ENCODE peak calls at places on chromosomes 4 and X, in four cellular contexts. C, S, R and B are unnamed samples.

GRCh38 chrX:65745427-65745826 is 78.0 kb downstream of the MSN start:
- DNase-seq in C (no peak), S (no peak), R (no peak), B (no peak)

GRCh38 chrX:13123247-13123856 is 78.9 kb upstream of the FAM9C start:
- DNase-seq in C (no peak), S (no peak), R (peak; percentile 6), B (no peak)

GRCh38 chrX:106168107-106168506 is at the start of gene PWWP3B:
- DNase-seq in C (no peak), S (peak; percentile 62), R (peak; percentile 45), B (peak; percentile 26)

GRCh38 chr4:156475322-156475721 is 496.3 kb downstream of the PDGFC start:
- DNase-seq in C (no peak), S (no peak), R (peak; percentile 73), B (no peak)

GRCh38 chr4:2008921-2009650 is at the start of gene NELFA:
- DNase-seq in C (peak; percentile 97), S (peak; percentile 96), R (peak; percentile 93), B (peak; percentile 98)

GRCh38 chr4:175373031-175373430 is 439.0 kb downstream of the GPM6A start:
- DNase-seq in C (no peak), S (no peak), R (no peak), B (no peak)

GRCh38 chr4:181952478-181952877 is 290.7 kb upstream of the TENM3 start:
- DNase-seq in C (no peak), S (no peak), R (peak; percentile 72), B (no peak)

GRCh38 chr4:4990857-4991540 is 28.3 kb downstream of the CYTL1 start:
- DNase-seq in C (no peak), S (no peak), R (peak; percentile 91), B (no peak)

GRCh38 chr4:86935499-86935832 is 655 bp downstream of the AFF1 start:
- DNase-seq in C (no peak), S (no peak), R (no peak), B (peak; percentile 14)

GRCh38 chr4:183905081-183905592 is at the start of gene STOX2:
- DNase-seq in C (peak; percentile 75), S (peak; percentile 84), R (peak; percentile 71), B (peak; percentile 78)

GRCh38 chr4:149164282-149164681 is 651.4 kb downstream of the IQCM start:
- DNase-seq in C (peak; percentile 50), S (peak; percentile 52), R (peak; percentile 29), B (peak; percentile 72)

GRCh38 chr4:171639540-171639939 is 173.7 kb upstream of the GALNTL6 start:
- DNase-seq in C (no peak), S (no peak), R (no peak), B (no peak)

GRCh38 chrX:21757960-21758359 is at the start of gene SMPX:
- DNase-seq in C (no peak), S (no peak), R (no peak), B (no peak)

GRCh38 chr4:153522800-153523089 is 56.6 kb downstream of the TMEM131L start:
- DNase-seq in C (no peak), S (no peak), R (no peak), B (no peak)

GRCh38 chr4:183478123-183478522 is 26.7 kb upstream of the ING2 start:
- DNase-seq in C (no peak), S (no peak), R (no peak), B (no peak)

GRCh38 chr4:6420036-6420435 is 52.4 kb downstream of the PPP2R2C start:
- DNase-seq in C (no peak), S (no peak), R (no peak), B (no peak)

GRCh38 chr4:57034571-57034970 is 55.9 kb downstream of the POLR2B start:
- DNase-seq in C (no peak), S (no peak), R (no peak), B (no peak)

GRCh38 chr4:87299898-87300297 is 22.8 kb downstream of the HSD17B13 start:
- DNase-seq in C (no peak), S (no peak), R (no peak), B (no peak)

GRCh38 chr4:11505225-11505971 is 76.7 kb upstream of the HS3ST1 start:
- DNase-seq in C (no peak), S (no peak), R (no peak), B (no peak)

GRCh38 chr4:98625399-98625798 is 33.0 kb downstream of the TSPAN5 start:
- DNase-seq in C (no peak), S (no peak), R (no peak), B (no peak)

GRCh38 chrX:2652106-2652505 is 39.0 kb upstream of the CD99 start:
- DNase-seq in C (peak; percentile 63), S (peak; percentile 58), R (no peak), B (no peak)

DNA sequence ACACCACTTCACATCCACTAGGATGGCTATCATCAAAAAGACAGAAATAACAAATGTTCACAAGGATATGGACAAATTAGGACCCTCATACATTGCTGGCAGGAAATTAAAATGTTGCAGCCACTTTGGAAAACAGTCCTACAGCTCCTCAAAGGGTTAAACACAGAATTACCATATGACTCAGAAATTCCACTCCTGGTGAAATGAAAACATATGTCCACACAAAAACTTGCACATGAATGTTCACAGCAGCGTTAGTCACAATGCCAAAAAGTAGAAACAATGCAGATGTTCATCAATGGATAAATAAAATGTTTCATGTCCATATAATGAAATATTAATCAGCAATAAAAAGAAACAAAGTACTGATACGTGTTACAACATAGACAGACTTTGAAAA is 15.1 kb downstream of the S100G start:
- DNase-seq in C (no peak), S (no peak), R (peak; percentile 60), B (no peak)
- H3K14ac ChIP-seq in C (no peak overlapping the region), S (no peak overlapping the region), R (no peak overlapping the region), B (no peak overlapping the region)

GRCh38 chrX:120559799-120560198 is 963 bp downstream of the CUL4B start:
- DNase-seq in C (no peak), S (no peak), R (no peak), B (no peak)
- H3K14ac ChIP-seq in C (no peak overlapping the region), S (no peak overlapping the region), R (no peak overlapping the region), B (no peak overlapping the region)

DNA sequence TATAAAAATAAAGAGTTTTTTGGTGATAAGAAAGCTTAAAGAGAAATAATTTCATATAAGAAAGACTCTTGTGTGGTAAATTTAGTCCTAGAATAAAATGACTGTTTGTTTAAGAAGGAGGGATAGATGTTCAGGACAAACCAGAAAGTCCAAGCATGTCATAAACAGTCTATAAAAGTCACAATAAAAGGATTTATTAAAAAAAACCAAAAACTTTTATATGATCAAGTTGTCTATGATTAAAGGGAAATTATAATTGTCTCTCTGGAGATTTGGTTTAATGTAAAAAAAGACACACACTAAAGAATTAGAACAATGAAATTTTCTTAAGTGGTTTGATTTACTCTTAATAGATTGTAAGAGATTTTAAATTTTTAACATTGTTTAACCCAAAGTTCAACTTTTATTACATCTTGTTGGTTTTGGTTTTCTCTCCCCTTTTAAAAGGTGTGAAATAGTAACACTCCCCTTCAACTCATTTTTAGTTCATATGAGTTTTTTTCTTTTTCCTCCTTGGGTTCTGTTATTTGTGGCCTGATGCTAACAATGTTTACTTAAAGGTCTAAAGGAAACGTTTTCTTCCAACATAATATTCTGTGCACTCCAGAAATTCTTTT is 89.7 kb downstream of the PDHA2 start:
- DNase-seq in C (no peak), S (no peak), R (peak; percentile 7), B (peak; percentile 11)
- H3K14ac ChIP-seq in C (no peak overlapping the region), S (no peak overlapping the region), R (no peak overlapping the region), B (no peak overlapping the region)

GRCh38 chr4:26288308-26288982 is 32.4 kb upstream of the RBPJ start:
- DNase-seq in C (no peak), S (no peak), R (peak; percentile 87), B (no peak)

GRCh38 chr4:26281876-26282275 is 38.9 kb upstream of the RBPJ start:
- DNase-seq in C (no peak), S (no peak), R (peak; percentile 74), B (no peak)

GRCh38 chr4:26285272-26285671 is 35.5 kb upstream of the RBPJ start:
- DNase-seq in C (no peak), S (no peak), R (no peak), B (no peak)

GRCh38 chr4:26287748-26288147 is 33.1 kb upstream of the RBPJ start:
- DNase-seq in C (no peak), S (no peak), R (no peak), B (no peak)

DNA sequence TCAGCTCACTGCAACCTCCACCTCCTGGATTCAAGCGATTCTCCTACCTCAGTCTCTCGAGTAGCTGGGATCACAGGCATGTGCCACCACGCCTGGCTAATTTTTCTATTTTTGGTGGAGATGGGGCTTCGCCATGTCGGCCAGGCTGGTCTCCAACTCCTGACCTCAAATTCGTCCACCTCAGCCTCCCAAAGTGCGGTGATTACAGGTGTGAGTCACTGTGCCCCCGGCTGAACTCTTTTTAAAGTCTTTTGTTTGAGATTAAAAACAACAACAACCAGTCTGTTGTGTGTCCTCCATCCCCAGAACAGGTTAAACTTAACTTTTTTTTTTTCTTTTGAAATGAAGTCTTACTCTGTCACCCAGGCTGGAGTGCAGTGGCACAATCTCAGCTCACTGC is 36.3 kb upstream of the RBPJ start:
- DNase-seq in C (no peak), S (no peak), R (no peak), B (no peak)
- H3K14ac ChIP-seq in C (no peak overlapping the region), S (no peak overlapping the region), R (no peak overlapping the region), B (no peak overlapping the region)

GRCh38 chr4:123701046-123701445 is 304.5 kb downstream of the SPRY1 start:
- DNase-seq in C (no peak), S (no peak), R (no peak), B (no peak)

GRCh38 chr4:123699823-123700822 is 303.5 kb downstream of the SPRY1 start:
- DNase-seq in C (no peak), S (no peak), R (peak; percentile 88), B (no peak)

DNA sequence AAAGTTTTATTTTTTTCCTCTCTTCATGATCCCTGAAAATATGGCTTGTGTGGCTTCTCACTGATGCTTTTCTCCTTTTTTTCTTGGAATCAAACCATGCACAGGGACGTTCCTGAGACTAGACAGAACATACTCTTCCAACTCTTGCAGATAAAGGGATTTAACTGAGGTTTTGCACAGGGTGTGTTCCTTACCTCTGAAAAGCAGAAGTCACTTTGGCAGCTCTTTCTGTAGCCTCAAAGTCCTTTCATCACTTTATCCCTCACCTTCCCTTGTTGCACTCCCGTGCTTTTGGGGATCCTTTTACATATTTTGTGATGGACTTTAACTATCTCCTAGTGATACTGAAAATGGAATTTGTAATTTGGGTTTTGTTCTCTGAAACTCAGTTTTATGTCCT is 300.1 kb downstream of the SPRY1 start:
- DNase-seq in C (no peak), S (no peak), R (no peak), B (no peak)
- H3K14ac ChIP-seq in C (no peak overlapping the region), S (no peak overlapping the region), R (no peak overlapping the region), B (no peak overlapping the region)